ENCODE peak calls at places on chromosomes 13 and 19, in six cellular contexts. B is left ventricle myocardium inferior; M is C1 segment of cervical spinal cord; E is NCI-H1417; W is stimulated activated CD4-positive, alpha-beta T cell treated with anti-CD3 and anti-CD28 coated beads, Interleukin-1b, Interleukin-23, amount 100 ng/mL, for 4 hours; K is psoas muscle. L is an unnamed sample.

GRCh38 chr19:41025871-41026270 is 34.8 kb downstream of the CYP2B6 start:
- DNase-seq in M (no peak), K (no peak), E (no peak), W (no peak), B (no peak), L (no peak)

GRCh38 chr19:56139847-56140582 is 1.1 kb upstream of the ZNF444 start:
- DNase-seq in W (no peak), B (no peak), E (no peak), M (no peak), K (no peak), L (peak)

GRCh38 chr13:30615851-30616311 is 1.8 kb upstream of the USPL1 start:
- DNase-seq in K (no peak), W (no peak), E (no peak), M (no peak), B (no peak), L (peak)

GRCh38 chr13:113553541-113554332 is 30.8 kb upstream of the TFDP1 start:
- DNase-seq in W (no peak), E (no peak), B (no peak), K (no peak), M (no peak), L (no peak)

GRCh38 chr19:8161135-8161646 is 11.8 kb upstream of the FBN3 start:
- DNase-seq in B (no peak), M (peak), E (no peak), W (no peak), K (no peak), L (peak)

GRCh38 chr13:36447501-36447900 is 15.2 kb downstream of the CCNA1 start:
- DNase-seq in E (no peak), W (no peak), K (no peak), M (no peak), B (no peak), L (no peak)

GRCh38 chr19:40433391-40434216 is 7.8 kb upstream of the SERTAD1 start:
- DNase-seq in K (peak), W (peak), E (peak), B (peak), M (peak), L (peak)

GRCh38 chr19:2039082-2039958 is 11.7 kb downstream of the MKNK2 start:
- DNase-seq in K (peak), W (no peak), B (no peak), M (no peak), E (no peak), L (no peak)

GRCh38 chr13:46334423-46334822 is 52.6 kb downstream of the RUBCNL start:
- DNase-seq in K (no peak), W (no peak), M (no peak), B (no peak), E (no peak), L (no peak)

GRCh38 chr13:40549500-40550094 is 116.8 kb downstream of the FOXO1 start:
- DNase-seq in M (no peak), E (no peak), W (no peak), K (peak), B (no peak), L (no peak)

GRCh38 chr13:30647420-30647819 is 29.7 kb downstream of the USPL1 start:
- DNase-seq in E (no peak), K (no peak), M (no peak), B (no peak), W (no peak), L (no peak)

GRCh38 chr19:16899566-16900075 is 10.8 kb downstream of the F2RL3 start:
- DNase-seq in B (no peak), K (no peak), E (no peak), W (no peak), M (no peak), L (peak)

GRCh38 chr19:40974633-40975037 is 16.4 kb upstream of the CYP2B6 start:
- DNase-seq in M (peak), E (peak), K (peak), W (peak), B (peak), L (peak)

GRCh38 chr19:15595069-15595468 is 19.9 kb upstream of the CYP4F8 start:
- DNase-seq in E (no peak), B (no peak), W (no peak), M (no peak), K (no peak), L (no peak)

GRCh38 chr19:11165486-11166030 is 10.0 kb upstream of the SPC24 start:
- DNase-seq in B (no peak), M (no peak), K (no peak), W (no peak), E (no peak), L (no peak)

GRCh38 chr13:25683662-25684370 is 312.0 kb downstream of the ATP8A2 start:
- DNase-seq in B (no peak), W (no peak), M (no peak), K (no peak), E (no peak), L (no peak)

GRCh38 chr13:113116206-113116800 is 6.3 kb upstream of the F10 start:
- DNase-seq in K (no peak), W (no peak), M (no peak), E (no peak), B (no peak), L (no peak)

GRCh38 chr13:33017410-33017929 is 1.2 kb downstream of the KL start:
- DNase-seq in E (no peak), K (peak), M (no peak), B (peak), W (peak), L (peak)

GRCh38 chr19:12668937-12669271 is 2.3 kb downstream of the WDR83 start:
- DNase-seq in E (no peak), M (no peak), K (peak), W (peak), B (peak), L (peak)

GRCh38 chr13:98039964-98040363 is 86.5 kb downstream of the IPO5 start:
- DNase-seq in E (no peak), W (no peak), M (no peak), K (no peak), B (no peak), L (no peak)

GRCh38 chr13:21670006-21670882 is 629 bp upstream of the FGF9 start:
- DNase-seq in K (peak), E (peak), B (peak), W (peak), M (peak), L (peak)

GRCh38 chr13:66264976-66265375 is 965.2 kb downstream of the PCDH9 start:
- DNase-seq in B (no peak), E (no peak), W (no peak), M (peak), K (no peak), L (no peak)

GRCh38 chr19:662962-663681 is at the start of gene RNF126:
- DNase-seq in B (peak), W (peak), K (peak), M (peak), E (peak), L (peak)

L was measured in DMS53.